ENCODE peak calls at places on chromosome 14, in nine cellular contexts. One of them, this sample, is unnamed.

GRCh38 chr14:80468331-80469122 is 257.2 kb upstream of the DIO2 start:
- DNase-seq in PC-9: no peak
- DNase-seq in heart left ventricle: no peak
- DNase-seq in stomach: no peak
- DNase-seq in IMR-90: no peak
- DNase-seq in adrenal gland: no peak
- DNase-seq in aorta: no peak
- DNase-seq in brain microvascular endothelial cell: no peak
- DNase-seq in AG04450: no peak
- DNase-seq in this sample: no peak

GRCh38 chr14:76968621-76969063 is 59.9 kb downstream of the IRF2BPL start:
- DNase-seq in AG04450: no peak
- DNase-seq in heart left ventricle: no peak
- DNase-seq in aorta: no peak
- DNase-seq in IMR-90: no peak
- DNase-seq in brain microvascular endothelial cell: no peak
- DNase-seq in stomach: peak; percentile 47
- DNase-seq in adrenal gland: no peak
- DNase-seq in PC-9: no peak
- DNase-seq in this sample: peak; percentile 48

GRCh38 chr14:94048676-94049624 is 22.8 kb downstream of the OTUB2 start:
- DNase-seq in AG04450: no peak
- DNase-seq in aorta: no peak
- DNase-seq in heart left ventricle: no peak
- DNase-seq in adrenal gland: no peak
- DNase-seq in PC-9: no peak
- DNase-seq in brain microvascular endothelial cell: no peak
- DNase-seq in IMR-90: no peak
- DNase-seq in stomach: no peak
- DNase-seq in this sample: no peak

GRCh38 chr14:52044791-52045522 is 23.9 kb downstream of the NID2 start:
- DNase-seq in adrenal gland: no peak
- DNase-seq in IMR-90: peak; percentile 95
- DNase-seq in aorta: no peak
- DNase-seq in AG04450: no peak
- DNase-seq in brain microvascular endothelial cell: peak; percentile 65
- DNase-seq in PC-9: peak; percentile 64
- DNase-seq in stomach: no peak
- DNase-seq in heart left ventricle: peak; percentile 53
- DNase-seq in this sample: peak; percentile 80

GRCh38 chr14:31678421-31679249 is 117.4 kb downstream of the NUBPL start:
- DNase-seq in IMR-90: no peak
- DNase-seq in brain microvascular endothelial cell: no peak
- DNase-seq in PC-9: no peak
- DNase-seq in heart left ventricle: no peak
- DNase-seq in AG04450: no peak
- DNase-seq in stomach: no peak
- DNase-seq in adrenal gland: no peak
- DNase-seq in aorta: no peak
- DNase-seq in this sample: no peak

GRCh38 chr14:53144244-53144643 is 8.9 kb downstream of the DDHD1 start:
- DNase-seq in IMR-90: peak; percentile 39
- DNase-seq in adrenal gland: no peak
- DNase-seq in AG04450: no peak
- DNase-seq in stomach: no peak
- DNase-seq in brain microvascular endothelial cell: no peak
- DNase-seq in PC-9: no peak
- DNase-seq in heart left ventricle: no peak
- DNase-seq in aorta: no peak
- DNase-seq in this sample: no peak

GRCh38 chr14:102516531-102517411 is 7.2 kb upstream of the ANKRD9 start:
- DNase-seq in PC-9: peak; percentile 55
- DNase-seq in brain microvascular endothelial cell: no peak
- DNase-seq in aorta: peak; percentile 90
- DNase-seq in adrenal gland: peak; percentile 71
- DNase-seq in IMR-90: no peak
- DNase-seq in AG04450: no peak
- DNase-seq in heart left ventricle: peak; percentile 73
- DNase-seq in stomach: peak; percentile 68
- DNase-seq in this sample: peak; percentile 41

GRCh38 chr14:88312262-88312661 is 10.8 kb downstream of the KCNK10 start:
- DNase-seq in heart left ventricle: no peak
- DNase-seq in stomach: no peak
- DNase-seq in PC-9: no peak
- DNase-seq in IMR-90: no peak
- DNase-seq in AG04450: no peak
- DNase-seq in adrenal gland: no peak
- DNase-seq in brain microvascular endothelial cell: no peak
- DNase-seq in aorta: no peak
- DNase-seq in this sample: no peak

GRCh38 chr14:22835505-22835904 is 880 bp upstream of the MMP14 start:
- DNase-seq in IMR-90: no peak
- DNase-seq in brain microvascular endothelial cell: no peak
- DNase-seq in adrenal gland: no peak
- DNase-seq in PC-9: no peak
- DNase-seq in heart left ventricle: no peak
- DNase-seq in stomach: no peak
- DNase-seq in aorta: no peak
- DNase-seq in AG04450: no peak
- DNase-seq in this sample: no peak

GRCh38 chr14:22824711-22825359 is 4.9 kb upstream of the MRPL52 start:
- DNase-seq in PC-9: peak; percentile 72
- DNase-seq in aorta: peak; percentile 76
- DNase-seq in IMR-90: peak; percentile 98
- DNase-seq in stomach: no peak
- DNase-seq in heart left ventricle: no peak
- DNase-seq in brain microvascular endothelial cell: peak; percentile 93
- DNase-seq in AG04450: peak; percentile 87
- DNase-seq in adrenal gland: no peak
- DNase-seq in this sample: no peak

GRCh38 chr14:22830329-22831010 is 783 bp downstream of the MRPL52 start:
- DNase-seq in adrenal gland: no peak
- DNase-seq in brain microvascular endothelial cell: no peak
- DNase-seq in IMR-90: no peak
- DNase-seq in aorta: no peak
- DNase-seq in heart left ventricle: no peak
- DNase-seq in stomach: no peak
- DNase-seq in PC-9: no peak
- DNase-seq in AG04450: no peak
- DNase-seq in this sample: no peak

DNA sequence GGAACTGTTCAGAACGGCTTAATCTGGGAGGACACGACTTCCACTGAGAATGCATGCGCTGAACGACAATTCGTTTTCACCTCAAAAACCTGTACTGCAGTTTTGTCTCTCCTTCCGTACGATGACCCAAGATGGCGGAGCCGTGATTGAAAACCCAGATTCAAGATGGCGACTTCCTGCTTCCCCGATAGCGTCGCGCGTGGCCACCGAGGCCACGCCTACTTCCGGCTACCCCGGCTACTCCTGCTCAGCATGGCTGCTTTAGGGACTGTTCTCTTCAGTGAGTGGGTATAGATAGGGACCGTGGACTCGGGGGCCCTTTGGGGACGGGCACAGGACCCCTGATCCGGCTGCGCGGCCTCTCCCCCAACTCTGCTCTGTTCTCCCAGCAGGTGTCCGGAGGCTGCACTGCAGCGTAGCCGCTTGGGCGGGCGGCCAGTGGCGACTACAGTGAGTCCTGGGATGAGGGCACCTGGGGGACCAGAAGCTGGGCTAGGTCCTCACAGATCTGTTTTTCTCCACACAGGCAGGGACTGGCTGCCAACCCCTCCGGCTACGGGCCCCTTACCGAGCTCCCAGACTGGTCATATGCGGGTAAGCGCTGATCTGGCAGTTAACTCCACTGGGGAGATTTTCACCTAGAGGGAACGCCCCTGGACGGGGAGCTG is at the start of gene MRPL52:
- DNase-seq in stomach: peak; percentile 90
- DNase-seq in AG04450: peak; percentile 67
- DNase-seq in IMR-90: peak; percentile 87
- DNase-seq in brain microvascular endothelial cell: peak; percentile 83
- DNase-seq in PC-9: peak; percentile 68
- DNase-seq in aorta: peak; percentile 96
- DNase-seq in heart left ventricle: peak; percentile 91
- DNase-seq in adrenal gland: peak; percentile 88
- DNase-seq in this sample: peak; percentile 89
- H3K4me3 ChIP-seq in stomach: peak within 1 kb of the TSS; percentile 87
- H3K4me3 ChIP-seq in AG04450: peak within 1 kb of the TSS; percentile 86
- H3K4me3 ChIP-seq in IMR-90: peak within 1 kb of the TSS; percentile 95
- H3K4me3 ChIP-seq in brain microvascular endothelial cell: peak within 1 kb of the TSS; percentile 93
- H3K4me3 ChIP-seq in PC-9: peak within 1 kb of the TSS; percentile 75
- H3K4me3 ChIP-seq in aorta: peak within 1 kb of the TSS; percentile 41
- H3K4me3 ChIP-seq in heart left ventricle: peak within 1 kb of the TSS; percentile 76
- H3K4me3 ChIP-seq in adrenal gland: no peak within 1 kb of the TSS
- H3K4me3 ChIP-seq in this sample: peak within 1 kb of the TSS; percentile 74

GRCh38 chr14:95360828-95361227 is 41.1 kb upstream of the CLMN start:
- DNase-seq in heart left ventricle: no peak
- DNase-seq in stomach: no peak
- DNase-seq in AG04450: no peak
- DNase-seq in adrenal gland: no peak
- DNase-seq in aorta: no peak
- DNase-seq in IMR-90: no peak
- DNase-seq in brain microvascular endothelial cell: no peak
- DNase-seq in PC-9: no peak
- DNase-seq in this sample: no peak

GRCh38 chr14:95363468-95363954 is 43.8 kb upstream of the CLMN start:
- DNase-seq in heart left ventricle: no peak
- DNase-seq in adrenal gland: no peak
- DNase-seq in stomach: no peak
- DNase-seq in IMR-90: no peak
- DNase-seq in PC-9: no peak
- DNase-seq in aorta: no peak
- DNase-seq in AG04450: no peak
- DNase-seq in brain microvascular endothelial cell: no peak
- DNase-seq in this sample: no peak

GRCh38 chr14:95359974-95360826 is 40.5 kb upstream of the CLMN start:
- DNase-seq in IMR-90: no peak
- DNase-seq in PC-9: no peak
- DNase-seq in heart left ventricle: no peak
- DNase-seq in AG04450: no peak
- DNase-seq in stomach: peak; percentile 38
- DNase-seq in brain microvascular endothelial cell: no peak
- DNase-seq in aorta: no peak
- DNase-seq in adrenal gland: no peak
- DNase-seq in this sample: peak; percentile 53

GRCh38 chr14:95361373-95362179 is 41.9 kb upstream of the CLMN start:
- DNase-seq in AG04450: no peak
- DNase-seq in stomach: peak; percentile 66
- DNase-seq in IMR-90: no peak
- DNase-seq in adrenal gland: no peak
- DNase-seq in brain microvascular endothelial cell: no peak
- DNase-seq in PC-9: no peak
- DNase-seq in aorta: no peak
- DNase-seq in heart left ventricle: peak; percentile 49
- DNase-seq in this sample: peak; percentile 74

DNA sequence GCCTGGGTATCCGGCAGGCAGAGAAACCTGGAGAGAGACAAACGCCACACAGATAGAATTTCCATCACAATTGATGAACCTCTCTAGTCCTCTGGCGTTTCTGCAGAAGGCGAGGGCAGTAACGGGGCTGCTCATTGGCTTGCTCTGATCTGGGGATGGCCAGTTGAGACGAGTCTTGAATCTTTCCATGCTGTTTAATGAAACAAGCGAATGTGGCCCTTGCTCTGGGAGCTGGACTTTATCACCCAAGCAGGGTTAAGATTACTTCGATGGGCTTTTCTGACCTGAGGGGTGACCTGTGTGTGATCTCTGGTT is 42.4 kb upstream of the CLMN start:
- DNase-seq in stomach: no peak
- DNase-seq in heart left ventricle: no peak
- DNase-seq in brain microvascular endothelial cell: no peak
- DNase-seq in aorta: no peak
- DNase-seq in adrenal gland: no peak
- DNase-seq in AG04450: no peak
- DNase-seq in PC-9: no peak
- DNase-seq in IMR-90: no peak
- DNase-seq in this sample: no peak
- H3K27me3 ChIP-seq in stomach: peaks cover 34% of the 10 kb centered on the region
- H3K27me3 ChIP-seq in heart left ventricle: peaks cover 10% of the 10 kb centered on the region
- H3K27me3 ChIP-seq in brain microvascular endothelial cell: peaks cover 5% of the 10 kb centered on the region
- H3K27me3 ChIP-seq in aorta: no peaks in the 10 kb centered on the region
- H3K27me3 ChIP-seq in adrenal gland: peaks cover 10% of the 10 kb centered on the region
- H3K27me3 ChIP-seq in AG04450: peaks cover 6% of the 10 kb centered on the region
- H3K27me3 ChIP-seq in PC-9: no peaks in the 10 kb centered on the region
- H3K27me3 ChIP-seq in IMR-90: peaks cover 4% of the 10 kb centered on the region
- H3K27me3 ChIP-seq in this sample: no peaks in the 10 kb centered on the region

GRCh38 chr14:91366749-91367148 is 50.9 kb downstream of the CCDC88C start:
- DNase-seq in heart left ventricle: no peak
- DNase-seq in stomach: no peak
- DNase-seq in brain microvascular endothelial cell: no peak
- DNase-seq in IMR-90: no peak
- DNase-seq in AG04450: no peak
- DNase-seq in aorta: no peak
- DNase-seq in PC-9: no peak
- DNase-seq in adrenal gland: no peak
- DNase-seq in this sample: no peak

GRCh38 chr14:91369628-91370445 is 47.8 kb downstream of the CCDC88C start:
- DNase-seq in AG04450: no peak
- DNase-seq in stomach: no peak
- DNase-seq in brain microvascular endothelial cell: no peak
- DNase-seq in adrenal gland: no peak
- DNase-seq in aorta: no peak
- DNase-seq in PC-9: no peak
- DNase-seq in heart left ventricle: no peak
- DNase-seq in IMR-90: no peak
- DNase-seq in this sample: no peak

GRCh38 chr14:91365552-91365951 is 52.1 kb downstream of the CCDC88C start:
- DNase-seq in AG04450: no peak
- DNase-seq in adrenal gland: no peak
- DNase-seq in brain microvascular endothelial cell: no peak
- DNase-seq in PC-9: no peak
- DNase-seq in IMR-90: no peak
- DNase-seq in heart left ventricle: no peak
- DNase-seq in stomach: no peak
- DNase-seq in aorta: no peak
- DNase-seq in this sample: no peak

GRCh38 chr14:91368681-91369416 is 48.8 kb downstream of the CCDC88C start:
- DNase-seq in aorta: peak; percentile 34
- DNase-seq in PC-9: no peak
- DNase-seq in adrenal gland: no peak
- DNase-seq in brain microvascular endothelial cell: no peak
- DNase-seq in AG04450: no peak
- DNase-seq in stomach: no peak
- DNase-seq in IMR-90: no peak
- DNase-seq in heart left ventricle: no peak
- DNase-seq in this sample: no peak

DNA sequence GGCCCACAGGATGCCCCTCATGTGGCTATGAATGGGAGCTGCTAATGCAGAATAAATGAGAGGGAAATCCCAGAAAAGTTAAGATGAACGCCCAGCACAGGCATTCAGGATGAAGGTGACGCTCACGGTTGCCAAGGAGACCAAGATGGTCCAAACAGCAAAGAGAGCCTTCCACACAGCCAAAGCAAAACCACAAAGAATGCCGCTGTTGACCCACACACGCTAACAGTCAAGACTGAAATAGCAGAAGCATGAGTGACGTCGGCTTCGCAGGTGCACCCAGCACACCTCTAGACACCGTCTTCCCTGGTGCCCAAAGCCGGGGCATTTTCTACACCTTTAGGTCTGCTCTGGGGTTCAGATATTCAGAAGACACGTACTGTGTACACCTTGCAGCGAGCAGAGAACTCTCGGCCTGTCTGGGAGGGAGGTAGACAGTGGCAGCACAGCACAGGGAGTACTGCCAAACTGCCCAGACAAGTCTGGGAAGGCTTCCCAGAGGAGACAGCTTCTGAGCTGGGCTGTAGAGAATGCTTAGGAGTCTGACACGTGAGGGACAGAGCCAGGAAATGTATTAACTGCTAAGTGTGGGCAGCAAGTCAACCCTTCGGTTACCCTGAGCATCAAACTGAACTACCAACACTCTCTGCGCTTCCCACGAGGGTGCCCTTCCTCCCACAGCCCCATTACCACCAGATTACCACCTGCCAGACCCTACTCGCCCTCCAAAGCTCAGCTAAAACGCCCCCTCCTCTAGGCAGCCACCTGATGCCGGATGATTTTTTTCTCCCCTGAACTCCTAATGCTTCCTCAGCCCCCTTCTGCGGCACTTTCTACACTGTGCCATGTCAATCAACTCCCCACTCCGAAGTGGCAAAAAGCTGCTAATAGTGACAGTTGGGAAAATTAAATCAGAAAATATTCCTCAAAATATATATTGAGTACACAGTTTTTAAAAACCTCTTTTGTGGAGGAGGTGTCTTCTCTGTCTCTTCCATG is 50.1 kb downstream of the CCDC88C start:
- DNase-seq in brain microvascular endothelial cell: peak; percentile 83
- DNase-seq in PC-9: peak; percentile 96
- DNase-seq in aorta: no peak
- DNase-seq in heart left ventricle: no peak
- DNase-seq in stomach: peak; percentile 85
- DNase-seq in IMR-90: peak; percentile 66
- DNase-seq in adrenal gland: no peak
- DNase-seq in AG04450: no peak
- DNase-seq in this sample: no peak
- H3K4me3 ChIP-seq in brain microvascular endothelial cell: no peak overlapping the region
- H3K4me3 ChIP-seq in PC-9: peak overlapping the region; percentile 41
- H3K4me3 ChIP-seq in aorta: no peak overlapping the region
- H3K4me3 ChIP-seq in heart left ventricle: no peak overlapping the region
- H3K4me3 ChIP-seq in stomach: no peak overlapping the region
- H3K4me3 ChIP-seq in IMR-90: no peak overlapping the region
- H3K4me3 ChIP-seq in adrenal gland: no peak overlapping the region
- H3K4me3 ChIP-seq in AG04450: no peak overlapping the region
- H3K4me3 ChIP-seq in this sample: no peak overlapping the region

GRCh38 chr14:73236752-73237218 is 521 bp upstream of the PAPLN start:
- DNase-seq in aorta: no peak
- DNase-seq in stomach: no peak
- DNase-seq in adrenal gland: no peak
- DNase-seq in PC-9: no peak
- DNase-seq in brain microvascular endothelial cell: no peak
- DNase-seq in AG04450: no peak
- DNase-seq in heart left ventricle: no peak
- DNase-seq in IMR-90: no peak
- DNase-seq in this sample: no peak

GRCh38 chr14:73235531-73236155 is 1.7 kb upstream of the PAPLN start:
- DNase-seq in PC-9: no peak
- DNase-seq in AG04450: no peak
- DNase-seq in brain microvascular endothelial cell: no peak
- DNase-seq in stomach: no peak
- DNase-seq in IMR-90: no peak
- DNase-seq in heart left ventricle: no peak
- DNase-seq in adrenal gland: no peak
- DNase-seq in aorta: peak; percentile 63
- DNase-seq in this sample: no peak

GRCh38 chr14:73237219-73237785 is at the start of gene PAPLN:
- DNase-seq in AG04450: no peak
- DNase-seq in IMR-90: no peak
- DNase-seq in aorta: peak; percentile 80
- DNase-seq in PC-9: no peak
- DNase-seq in adrenal gland: no peak
- DNase-seq in brain microvascular endothelial cell: no peak
- DNase-seq in heart left ventricle: no peak
- DNase-seq in stomach: no peak
- DNase-seq in this sample: peak; percentile 58

GRCh38 chr14:73234586-73235394 is 2.5 kb upstream of the PAPLN start:
- DNase-seq in brain microvascular endothelial cell: no peak
- DNase-seq in AG04450: no peak
- DNase-seq in IMR-90: no peak
- DNase-seq in stomach: no peak
- DNase-seq in adrenal gland: no peak
- DNase-seq in aorta: peak; percentile 44
- DNase-seq in PC-9: no peak
- DNase-seq in heart left ventricle: no peak
- DNase-seq in this sample: no peak

DNA sequence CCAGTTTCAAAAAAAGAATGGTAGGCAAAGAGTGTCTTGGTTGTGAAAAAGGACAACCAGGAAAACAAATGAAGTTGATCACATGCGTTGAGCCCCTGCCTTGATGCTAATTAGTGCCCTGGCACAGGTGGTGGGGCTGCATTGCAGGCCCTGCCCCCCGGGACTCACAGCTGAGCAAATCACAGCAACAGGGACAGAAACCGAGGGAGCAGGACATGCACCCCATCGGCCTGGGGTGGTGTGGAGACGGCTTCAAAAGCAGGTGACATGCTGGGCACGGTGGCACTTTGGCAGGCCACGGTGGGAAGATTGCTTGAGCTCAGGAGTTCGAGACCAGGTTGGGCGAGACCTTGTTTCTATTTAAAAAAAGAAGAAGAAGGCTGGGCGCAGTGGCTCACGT is 1.1 kb upstream of the PAPLN start:
- DNase-seq in adrenal gland: no peak
- DNase-seq in AG04450: no peak
- DNase-seq in IMR-90: no peak
- DNase-seq in PC-9: no peak
- DNase-seq in heart left ventricle: no peak
- DNase-seq in brain microvascular endothelial cell: no peak
- DNase-seq in stomach: no peak
- DNase-seq in aorta: peak; percentile 56
- DNase-seq in this sample: no peak
- H3K27me3 ChIP-seq in adrenal gland: peaks cover 7% of the 10 kb centered on the region
- H3K27me3 ChIP-seq in AG04450: peaks cover 40% of the 10 kb centered on the region
- H3K27me3 ChIP-seq in IMR-90: peaks cover 57% of the 10 kb centered on the region
- H3K27me3 ChIP-seq in PC-9: peaks cover 41% of the 10 kb centered on the region
- H3K27me3 ChIP-seq in heart left ventricle: peaks cover 33% of the 10 kb centered on the region
- H3K27me3 ChIP-seq in brain microvascular endothelial cell: peaks cover 13% of the 10 kb centered on the region
- H3K27me3 ChIP-seq in stomach: peaks cover 76% of the 10 kb centered on the region
- H3K27me3 ChIP-seq in aorta: no peaks in the 10 kb centered on the region
- H3K27me3 ChIP-seq in this sample: no peaks in the 10 kb centered on the region

This sample was measured in pancreas.